ENCODE peak calls at places on chromosome 1, in ten cellular contexts. G is CD8-positive, alpha-beta T cell; W is ovary; Y is K562; T is mammary epithelial cell; M is tibial artery; V is foreskin keratinocyte; P is right cardiac atrium; C is MM.1S; K is HAP-1. X is an unnamed sample.

GRCh38 chr1:209583408-209583807 is at the start of gene CAMK1G:
- DNase-seq in C (no peak), M (no peak), V (peak; percentile 35), Y (no peak), G (no peak), T (no peak), W (peak; percentile 34), P (no peak), K (peak; percentile 14), X (peak; percentile 33)

GRCh38 chr1:217542837-217543236 is 88.1 kb downstream of the GPATCH2 start:
- DNase-seq in C (peak; percentile 31), K (no peak), Y (no peak), T (no peak), G (no peak), P (no peak), V (no peak), M (no peak), W (no peak), X (no peak)

GRCh38 chr1:151620286-151620685 is 8.4 kb downstream of the SNX27 start:
- DNase-seq in C (peak; percentile 16), M (no peak), Y (no peak), P (no peak), K (no peak), V (no peak), W (no peak), T (no peak), G (no peak), X (no peak)

GRCh38 chr1:51484591-51484990 is 34.5 kb downstream of the EPS15 start:
- DNase-seq in C (no peak), P (no peak), K (no peak), T (peak; percentile 32), G (no peak), M (no peak), W (no peak), Y (no peak), V (no peak), X (no peak)

GRCh38 chr1:53681647-53682368 is 57.2 kb downstream of the GLIS1 start:
- DNase-seq in K (peak; percentile 30), W (peak; percentile 41), Y (peak; percentile 58), P (no peak), V (peak; percentile 38), G (peak; percentile 63), M (peak; percentile 31), C (peak; percentile 81), T (peak; percentile 25), X (peak; percentile 60)

GRCh38 chr1:18923721-18924610 is 21.6 kb upstream of the ALDH4A1 start:
- DNase-seq in T (no peak), M (no peak), W (no peak), P (no peak), K (no peak), Y (no peak), G (no peak), C (no peak), V (no peak), X (peak; percentile 56)

GRCh38 chr1:172957491-172957890 is 93.2 kb downstream of the TNFSF18 start:
- DNase-seq in T (no peak), P (no peak), M (no peak), G (no peak), V (no peak), W (no peak), C (no peak), Y (no peak), K (no peak), X (no peak)

GRCh38 chr1:4603317-4604110 is 50.9 kb upstream of the AJAP1 start:
- DNase-seq in C (no peak), T (peak; percentile 53), Y (no peak), V (peak; percentile 79), G (no peak), P (no peak), M (no peak), K (no peak), W (no peak), X (peak; percentile 81)

DNA sequence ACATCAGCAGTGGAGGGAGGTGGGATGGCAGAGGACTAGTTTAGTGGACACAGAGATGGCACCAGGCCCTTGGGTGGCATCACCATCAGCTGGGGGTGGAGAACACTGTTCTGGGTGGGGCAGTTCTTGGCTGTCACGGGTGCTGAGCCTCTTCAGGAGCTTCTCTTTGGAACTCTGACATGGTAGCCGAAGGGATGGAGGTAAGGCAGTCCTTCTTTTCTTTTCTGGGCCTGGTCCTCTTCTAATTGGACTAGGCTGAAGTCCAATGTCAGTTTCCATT is 8.3 kb upstream of the MEF2D start:
- DNase-seq in T (no peak), G (no peak), Y (no peak), M (no peak), P (no peak), C (peak; percentile 4), K (no peak), V (no peak), W (no peak), X (peak; percentile 27)
- H3K4me1 ChIP-seq in T (peaks cover 16% of the 10 kb centered on the region), G (peaks cover 47% of the 10 kb centered on the region), Y (peaks cover 28% of the 10 kb centered on the region), M (no peaks in the 10 kb centered on the region), P (peaks cover 10% of the 10 kb centered on the region), C (peaks cover 28% of the 10 kb centered on the region), K (peaks cover 11% of the 10 kb centered on the region), V (peaks cover 9% of the 10 kb centered on the region), W (peaks cover 27% of the 10 kb centered on the region), X (peaks cover 48% of the 10 kb centered on the region)

GRCh38 chr1:39153684-39154083 is 50.8 kb upstream of the MACF1 start:
- DNase-seq in T (no peak), M (no peak), P (no peak), G (no peak), W (no peak), C (no peak), K (no peak), V (no peak), Y (no peak), X (no peak)

GRCh38 chr1:39151267-39151666 is 53.2 kb upstream of the MACF1 start:
- DNase-seq in W (no peak), K (no peak), G (no peak), M (no peak), V (no peak), Y (no peak), C (peak; percentile 55), T (no peak), P (no peak), X (no peak)

GRCh38 chr1:39154553-39155361 is 49.7 kb upstream of the MACF1 start:
- DNase-seq in W (peak; percentile 37), V (peak; percentile 82), M (peak; percentile 64), G (no peak), T (peak; percentile 78), C (no peak), P (peak; percentile 36), Y (no peak), K (no peak), X (peak; percentile 82)

GRCh38 chr1:39150779-39151178 is 53.7 kb upstream of the MACF1 start:
- DNase-seq in T (no peak), W (no peak), Y (no peak), K (no peak), M (no peak), C (no peak), V (no peak), P (no peak), G (no peak), X (no peak)

DNA sequence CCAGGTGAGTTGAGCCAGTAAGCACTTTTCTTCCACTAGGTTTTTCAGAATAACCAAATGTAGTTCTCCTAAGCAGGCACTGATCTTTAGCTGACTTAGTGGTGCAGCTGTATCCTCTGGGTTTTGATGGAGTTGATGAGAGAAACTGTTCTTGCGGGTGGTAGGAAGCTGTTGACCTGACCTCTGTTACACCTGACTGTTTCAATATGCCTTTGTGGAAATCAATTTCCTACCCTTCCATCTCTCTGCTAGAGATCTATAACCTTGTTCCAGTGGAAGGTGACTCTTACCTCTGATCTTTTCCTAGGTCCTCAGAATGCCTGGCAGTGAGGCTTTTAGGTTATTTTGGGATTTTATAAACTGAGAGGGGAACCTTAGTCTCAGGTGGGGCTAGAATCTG is 51.6 kb upstream of the MACF1 start:
- DNase-seq in M (no peak), G (no peak), T (no peak), K (no peak), P (no peak), C (no peak), W (no peak), V (no peak), Y (no peak), X (no peak)
- H3K4me1 ChIP-seq in M (no peaks in the 10 kb centered on the region), G (no peaks in the 10 kb centered on the region), T (peaks cover 49% of the 10 kb centered on the region), K (no peaks in the 10 kb centered on the region), P (peaks cover 25% of the 10 kb centered on the region), C (peaks cover 24% of the 10 kb centered on the region), W (peaks cover 11% of the 10 kb centered on the region), V (peaks cover 48% of the 10 kb centered on the region), Y (peaks cover 30% of the 10 kb centered on the region), X (peaks cover 93% of the 10 kb centered on the region)

GRCh38 chr1:39158330-39159086 is 46.0 kb upstream of the MACF1 start:
- DNase-seq in P (no peak), G (no peak), V (no peak), T (peak; percentile 82), M (no peak), C (no peak), W (no peak), Y (peak; percentile 51), K (no peak), X (peak; percentile 87)
- H3K4me1 ChIP-seq in P (peaks cover 28% of the 10 kb centered on the region), G (no peaks in the 10 kb centered on the region), V (peaks cover 43% of the 10 kb centered on the region), T (peaks cover 61% of the 10 kb centered on the region), M (no peaks in the 10 kb centered on the region), C (no peaks in the 10 kb centered on the region), W (peaks cover 23% of the 10 kb centered on the region), Y (peaks cover 35% of the 10 kb centered on the region), K (no peaks in the 10 kb centered on the region), X (peaks cover 83% of the 10 kb centered on the region)

DNA sequence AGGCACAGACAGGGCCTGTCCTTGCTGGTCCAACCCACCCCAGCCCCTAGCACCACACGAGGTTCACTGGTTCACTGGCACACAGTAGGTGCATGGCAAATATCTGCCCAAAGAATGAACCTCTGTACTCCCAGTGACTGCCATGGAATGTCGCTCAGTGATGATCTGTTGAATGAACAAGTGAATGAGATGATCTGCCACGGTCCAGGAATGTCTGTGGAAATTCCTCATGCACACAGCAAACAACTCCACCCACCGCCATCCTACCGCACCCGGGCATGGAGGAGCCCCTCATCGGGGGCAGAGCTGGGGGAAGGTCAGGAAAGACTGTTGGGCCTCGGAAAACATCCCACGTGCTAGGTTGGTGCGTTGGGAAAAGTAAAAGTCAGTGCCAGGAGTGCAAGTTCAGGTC is 1.7 kb downstream of the HSPG2 start:
- DNase-seq in M (no peak), T (peak; percentile 25), C (no peak), P (no peak), G (no peak), W (no peak), V (peak; percentile 43), K (no peak), Y (no peak), X (no peak)
- H3K4me1 ChIP-seq in M (peaks cover 11% of the 10 kb centered on the region), T (peaks cover 75% of the 10 kb centered on the region), C (no peaks in the 10 kb centered on the region), P (peaks cover 37% of the 10 kb centered on the region), G (peaks cover 15% of the 10 kb centered on the region), W (peaks cover 30% of the 10 kb centered on the region), V (peaks cover 58% of the 10 kb centered on the region), K (peaks cover 15% of the 10 kb centered on the region), Y (peaks cover 78% of the 10 kb centered on the region), X (peaks cover 74% of the 10 kb centered on the region)

X was measured in thyroid gland.